ENCODE peak calls at places on chromosomes 7 and 10, in six cellular contexts. A, N, F, V, H and O are unnamed samples.

GRCh38 chr10:90051474-90051873 is 350.1 kb downstream of the KIF20B start:
- DNase-seq in A (no peak), N (no peak), F (no peak), V (no peak), H (no peak), O (no peak)

GRCh38 chr10:69801434-69802315 is at the start of gene COL13A1:
- DNase-seq in A (peak; percentile 41), N (peak; percentile 50), F (no peak), V (peak; percentile 97), H (peak; percentile 55), O (peak; percentile 49)

GRCh38 chr10:90269699-90270098 is 568.3 kb downstream of the KIF20B start:
- DNase-seq in A (no peak), N (no peak), F (no peak), V (no peak), H (no peak), O (no peak)

GRCh38 chr10:8060010-8060703 is 5.7 kb downstream of the GATA3 start:
- DNase-seq in A (no peak), N (no peak), F (no peak), V (peak; percentile 45), H (no peak), O (no peak)

GRCh38 chr10:116708386-116708785 is 34.0 kb downstream of the HSPA12A start:
- DNase-seq in A (no peak), N (no peak), F (no peak), V (no peak), H (peak; percentile 53), O (no peak)

GRCh38 chr10:15333909-15334649 is 37.0 kb downstream of the FAM171A1 start:
- DNase-seq in A (no peak), N (no peak), F (no peak), V (peak; percentile 20), H (no peak), O (no peak)

GRCh38 chr7:44386139-44386913 is 60.9 kb upstream of the CAMK2B start:
- DNase-seq in A (peak; percentile 10), N (no peak), F (no peak), V (no peak), H (peak; percentile 69), O (no peak)

GRCh38 chr7:144908943-144909556 is 73.2 kb upstream of the TPK1 start:
- DNase-seq in A (no peak), N (no peak), F (no peak), V (peak; percentile 18), H (no peak), O (no peak)

GRCh38 chr10:3525832-3526449 is 259.1 kb downstream of the KLF6 start:
- DNase-seq in A (peak; percentile 26), N (peak; percentile 70), F (no peak), V (no peak), H (peak; percentile 97), O (peak; percentile 56)

GRCh38 chr10:30384791-30385201 is 35.7 kb upstream of the MTPAP start:
- DNase-seq in A (no peak), N (no peak), F (no peak), V (peak; percentile 79), H (peak; percentile 24), O (no peak)

GRCh38 chr7:96636342-96636865 is 73.2 kb downstream of the SEM1 start:
- DNase-seq in A (no peak), N (no peak), F (no peak), V (no peak), H (no peak), O (no peak)

GRCh38 chr7:144127714-144128334 is 4.8 kb downstream of the OR2A14 start:
- DNase-seq in A (peak; percentile 92), N (peak; percentile 87), F (peak; percentile 75), V (peak; percentile 96), H (peak; percentile 85), O (peak; percentile 85)

GRCh38 chr7:93036149-93036640 is 81.6 kb downstream of the SAMD9 start:
- DNase-seq in A (no peak), N (no peak), F (no peak), V (no peak), H (no peak), O (no peak)

GRCh38 chr7:3649250-3649649 is 348.2 kb downstream of the SDK1 start:
- DNase-seq in A (no peak), N (no peak), F (no peak), V (no peak), H (peak; percentile 14), O (no peak)

GRCh38 chr10:1572519-1573333 is 164.6 kb downstream of the ADARB2 start:
- DNase-seq in A (no peak), N (peak; percentile 11), F (peak; percentile 13), V (no peak), H (no peak), O (no peak)

GRCh38 chr7:39946693-39947092 is 3.4 kb upstream of the CDK13 start:
- DNase-seq in A (no peak), N (no peak), F (no peak), V (peak; percentile 63), H (no peak), O (no peak)

GRCh38 chr7:137606061-137606674 is 240.6 kb downstream of the DGKI start:
- DNase-seq in A (no peak), N (no peak), F (no peak), V (peak; percentile 74), H (no peak), O (no peak)

GRCh38 chr7:668139-668871 is 58.2 kb upstream of the DNAAF5 start:
- DNase-seq in A (no peak), N (peak; percentile 41), F (no peak), V (no peak), H (peak; percentile 29), O (peak; percentile 49)

GRCh38 chr10:93039721-93040120 is 20.9 kb upstream of the CYP26C1 start:
- DNase-seq in A (no peak), N (no peak), F (no peak), V (peak; percentile 82), H (peak; percentile 40), O (no peak)

GRCh38 chr10:1089017-1089689 is 33.0 kb downstream of the WDR37 start:
- DNase-seq in A (no peak), N (no peak), F (no peak), V (no peak), H (no peak), O (no peak)

GRCh38 chr10:72134785-72135765 is 46.7 kb upstream of the SPOCK2 start:
- DNase-seq in A (no peak), N (no peak), F (no peak), V (no peak), H (no peak), O (no peak)

GRCh38 chr10:71074176-71074755 is 138.1 kb upstream of the UNC5B start:
- DNase-seq in A (no peak), N (peak; percentile 0), F (no peak), V (no peak), H (no peak), O (no peak)

GRCh38 chr7:2199528-2199927 is 33.2 kb downstream of the MAD1L1 start:
- DNase-seq in A (no peak), N (no peak), F (no peak), V (no peak), H (no peak), O (peak; percentile 19)

GRCh38 chr10:116270691-116271592 is 2.1 kb downstream of the GFRA1 start:
- DNase-seq in A (peak; percentile 28), N (no peak), F (no peak), V (peak; percentile 67), H (no peak), O (no peak)

GRCh38 chr7:134513169-134513752 is 14.1 kb upstream of the AKR1B10 start:
- DNase-seq in A (peak; percentile 45), N (no peak), F (no peak), V (peak; percentile 83), H (peak; percentile 30), O (no peak)

DNA sequence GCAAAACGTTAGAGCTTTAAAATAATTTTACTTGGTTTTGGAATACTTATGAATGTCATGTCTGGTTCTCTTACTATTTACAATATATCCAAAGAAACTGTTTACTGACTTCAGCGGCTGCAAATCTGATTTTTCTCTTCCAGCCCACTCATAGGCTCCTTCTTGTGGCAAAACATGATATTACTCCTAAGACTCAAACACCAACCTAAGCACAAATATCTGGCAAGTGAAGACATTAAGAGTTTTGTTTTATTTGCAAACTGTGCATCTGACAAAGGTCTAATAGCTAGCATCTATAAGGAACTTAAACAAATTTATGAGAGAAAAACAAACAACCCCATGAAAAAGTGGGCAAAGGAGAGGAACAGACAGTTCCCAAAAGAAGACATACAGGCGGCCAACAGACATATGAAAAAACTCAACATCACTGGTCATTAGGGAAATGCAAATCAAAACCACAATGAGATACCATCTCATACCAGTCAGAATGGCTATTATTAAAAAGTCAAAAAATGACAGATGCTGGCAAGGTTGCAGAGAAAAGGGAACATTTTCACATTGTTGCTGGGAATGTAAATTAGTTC is 20.3 kb upstream of the GJC3 start:
- DNase-seq in A (no peak), N (no peak), F (no peak), V (peak; percentile 38), H (no peak), O (no peak)
- TF ChIP-seq CTCF in A (no peak), N (no peak), F (no peak), V (peak; percentile 62), H (peak; percentile 42), O (peak; percentile 23)

GRCh38 chr10:43202224-43202656 is 64.0 kb downstream of the CSGALNACT2 start:
- DNase-seq in A (peak; percentile 44), N (peak; percentile 21), F (peak; percentile 35), V (peak; percentile 84), H (no peak), O (no peak)
- TF ChIP-seq CTCF in A (peak; percentile 43), N (peak; percentile 34), F (no peak), V (peak; percentile 72), H (peak; percentile 79), O (peak; percentile 60)

DNA sequence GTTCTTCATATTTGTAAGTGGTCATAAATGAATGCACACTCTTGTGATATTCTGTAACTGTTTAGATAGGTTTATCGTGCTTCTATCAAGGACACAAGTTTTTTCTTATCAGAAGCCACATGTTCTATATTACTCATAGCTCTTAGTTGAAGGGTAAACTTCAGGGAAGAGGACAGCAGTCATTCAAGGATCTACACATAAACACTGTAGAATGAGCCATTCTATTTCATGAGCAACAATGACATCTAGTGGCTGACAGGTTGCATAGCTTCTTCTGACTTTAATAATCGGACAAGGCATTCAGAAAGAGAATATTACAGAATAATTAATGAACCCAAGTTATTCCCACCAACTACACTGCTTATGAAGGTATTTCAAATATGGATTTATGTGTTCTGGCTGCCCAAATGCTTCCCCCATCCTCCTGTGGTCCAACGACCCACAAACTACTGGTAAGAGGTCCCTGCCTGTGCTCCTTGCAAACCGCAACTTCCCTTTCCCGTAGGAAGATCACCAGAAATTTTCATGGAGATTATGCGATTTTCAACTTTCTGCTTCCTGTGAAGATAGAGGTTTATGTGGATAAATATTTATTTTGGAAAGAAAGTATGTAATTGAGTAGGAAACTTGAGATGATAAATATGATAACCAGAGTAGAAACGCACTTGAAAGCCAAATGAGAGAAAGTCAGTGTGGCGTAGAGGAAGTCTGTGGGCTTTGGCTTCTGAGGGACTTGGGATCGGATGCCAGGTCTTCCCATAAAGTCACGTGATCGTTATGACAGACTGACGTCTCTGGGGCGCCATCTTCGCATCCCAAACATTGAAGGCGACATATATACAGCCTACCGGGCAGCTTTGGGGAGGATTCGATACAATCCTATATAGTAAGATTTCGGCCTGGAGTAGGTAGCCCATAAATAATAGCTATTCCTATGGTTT is 16.7 kb upstream of the ABCB5 start:
- DNase-seq in A (no peak), N (no peak), F (no peak), V (peak; percentile 75), H (peak; percentile 23), O (no peak)
- TF ChIP-seq CTCF in A (peak; percentile 70), N (peak; percentile 78), F (peak; percentile 84), V (peak; percentile 83), H (peak; percentile 57), O (peak; percentile 75)

GRCh38 chr10:119688033-119688508 is 36.9 kb downstream of the BAG3 start:
- DNase-seq in A (no peak), N (no peak), F (no peak), V (peak; percentile 63), H (no peak), O (no peak)
- TF ChIP-seq CTCF in A (no peak), N (no peak), F (no peak), V (peak; percentile 34), H (no peak), O (no peak)